ENCODE peak calls at places on chromosome 13, in nine cellular contexts. B is psoas muscle; C is stimulated activated CD8-positive, alpha-beta memory T cell treated with anti-CD3 and anti-CD28 coated beads, Interleukin-4, amount 100 ng/mL, for 24 hours; Y is NCI-H748 treated with DMSO at 0.1 percent for 48 hours; T is GOT3; F is bronchial epithelial cell; R is NCI-H146; G is effector CD4-positive, alpha-beta T cell; K is lower lobe of right lung. A is an unnamed sample.

GRCh38 chr13:59263531-59263930 is 900.2 kb downstream of the DIAPH3 start:
- DNase-seq in G (no peak), K (no peak), T (no peak), C (no peak), B (no peak), F (no peak), Y (no peak), R (no peak), A (no peak)

GRCh38 chr13:84352946-84353345 is 470.7 kb upstream of the SLITRK1 start:
- DNase-seq in F (no peak), B (no peak), G (no peak), T (no peak), Y (no peak), K (no peak), R (no peak), C (no peak), A (no peak)

GRCh38 chr13:73754727-73755292 is 379.4 kb downstream of the KLF12 start:
- DNase-seq in F (peak), C (no peak), B (no peak), R (peak), T (no peak), Y (peak), K (no peak), G (peak), A (no peak)

GRCh38 chr13:77386046-77386445 is 59.2 kb upstream of the MYCBP2 start:
- DNase-seq in C (no peak), T (no peak), Y (no peak), F (peak), B (no peak), K (no peak), R (no peak), G (no peak), A (no peak)

GRCh38 chr13:36758345-36758744 is 60.7 kb upstream of the RFXAP start:
- DNase-seq in Y (peak), T (no peak), R (peak), B (no peak), F (no peak), C (no peak), G (no peak), K (no peak), A (no peak)

GRCh38 chr13:29196409-29197074 is 376.4 kb downstream of the MTUS2 start:
- DNase-seq in R (no peak), F (no peak), G (no peak), T (no peak), K (no peak), Y (no peak), C (no peak), B (no peak), A (no peak)

GRCh38 chr13:21868823-21869222 is 197.9 kb downstream of the FGF9 start:
- DNase-seq in F (no peak), C (no peak), Y (no peak), G (no peak), B (no peak), T (no peak), R (no peak), K (no peak), A (no peak)

GRCh38 chr13:40189885-40190655 is 476.4 kb downstream of the FOXO1 start:
- DNase-seq in B (no peak), R (no peak), T (no peak), C (no peak), Y (no peak), G (no peak), F (no peak), K (no peak), A (no peak)

GRCh38 chr13:76711515-76712182 is 174.6 kb downstream of the KCTD12 start:
- DNase-seq in C (no peak), G (no peak), T (no peak), Y (no peak), B (no peak), F (peak), K (no peak), R (no peak), A (no peak)

GRCh38 chr13:98032168-98032567 is 78.7 kb downstream of the IPO5 start:
- DNase-seq in B (no peak), R (no peak), K (no peak), F (no peak), C (no peak), Y (no peak), G (no peak), T (no peak), A (no peak)

GRCh38 chr13:50124536-50125305 is 109.5 kb downstream of the KCNRG start:
- DNase-seq in Y (no peak), R (peak), F (peak), C (peak), T (no peak), B (peak), G (peak), K (peak), A (peak)

GRCh38 chr13:89577301-89577700 is 1770.2 kb upstream of the MIR17HG start:
- DNase-seq in B (no peak), Y (no peak), F (no peak), C (no peak), K (no peak), R (no peak), G (no peak), T (no peak), A (no peak)

GRCh38 chr13:59730026-59730425 is 433.7 kb downstream of the DIAPH3 start:
- DNase-seq in B (no peak), G (no peak), T (no peak), C (no peak), F (no peak), Y (no peak), K (no peak), R (no peak), A (no peak)

GRCh38 chr13:62337109-62337880 is 921.6 kb upstream of the PCDH20 start:
- DNase-seq in G (no peak), R (no peak), B (no peak), K (no peak), Y (no peak), C (no peak), T (no peak), F (no peak), A (no peak)

GRCh38 chr13:36377822-36378480 is 31.8 kb upstream of the SPART start:
- DNase-seq in Y (no peak), F (peak), G (no peak), B (no peak), T (no peak), K (no peak), R (no peak), C (no peak), A (no peak)

GRCh38 chr13:77448689-77449088 is 86.8 kb upstream of the SCEL start:
- DNase-seq in T (no peak), G (no peak), Y (no peak), F (no peak), C (no peak), K (peak), B (no peak), R (no peak), A (peak)

GRCh38 chr13:21619633-21620220 is 15.8 kb upstream of the MICU2 start:
- DNase-seq in Y (no peak), B (no peak), F (no peak), C (no peak), T (no peak), K (no peak), R (no peak), G (no peak), A (no peak)

GRCh38 chr13:95641961-95642621 is 2.4 kb downstream of the DZIP1 start:
- DNase-seq in K (peak), C (no peak), F (no peak), T (no peak), Y (no peak), B (peak), G (no peak), R (no peak), A (peak)

GRCh38 chr13:40026741-40027140 is 371.3 kb downstream of the COG6 start:
- DNase-seq in F (no peak), C (peak), T (no peak), K (no peak), R (no peak), B (no peak), G (no peak), Y (no peak), A (no peak)

GRCh38 chr13:92719868-92720267 is 506.7 kb upstream of the GPC6 start:
- DNase-seq in F (no peak), B (no peak), C (no peak), G (no peak), T (no peak), R (peak), Y (peak), K (no peak), A (no peak)